ENCODE peak calls at places on chromosomes 5 and 9, in seven cellular contexts. S, R, W, J, E, Q and X are unnamed samples.

GRCh38 chr9:111037744-111038335 is 430 bp downstream of the LPAR1 start:
- DNase-seq in J (no peak), R (no peak), S (no peak), W (peak; percentile 75), Q (no peak), E (no peak), X (no peak)

GRCh38 chr5:139392678-139393496 is 2.0 kb downstream of the PROB1 start:
- DNase-seq in S (no peak), R (peak; percentile 70), Q (peak; percentile 84), J (no peak), E (peak; percentile 67), W (peak; percentile 91), X (peak; percentile 13)

GRCh38 chr9:33165263-33166151 is 1.6 kb downstream of the B4GALT1 start:
- DNase-seq in W (no peak), Q (no peak), S (no peak), E (no peak), J (no peak), R (no peak), X (no peak)

GRCh38 chr9:78958887-78959286 is 612.9 kb upstream of the TLE4 start:
- DNase-seq in J (peak; percentile 38), E (no peak), Q (no peak), W (no peak), S (no peak), R (no peak), X (no peak)

GRCh38 chr5:117623042-117623815 is 1048.6 kb upstream of the SEMA6A start:
- DNase-seq in E (no peak), Q (no peak), S (peak; percentile 57), W (no peak), R (no peak), J (peak; percentile 14), X (no peak)

GRCh38 chr5:150065346-150065745 is 21.0 kb downstream of the CSF1R start:
- DNase-seq in Q (no peak), E (no peak), W (no peak), S (no peak), J (peak; percentile 84), R (no peak), X (no peak)

GRCh38 chr5:116062352-116062751 is 22.5 kb upstream of the COMMD10 start:
- DNase-seq in W (no peak), Q (no peak), R (no peak), J (no peak), S (no peak), E (no peak), X (no peak)

GRCh38 chr5:169099801-169100734 is 200.9 kb downstream of the SLIT3 start:
- DNase-seq in R (no peak), S (no peak), Q (no peak), J (peak; percentile 35), W (no peak), E (no peak), X (no peak)

GRCh38 chr5:128213340-128213739 is 129.8 kb downstream of the SLC12A2 start:
- DNase-seq in E (no peak), S (peak; percentile 49), R (no peak), W (no peak), Q (peak; percentile 38), J (peak; percentile 62), X (no peak)

GRCh38 chr5:41587668-41588067 is 77.3 kb upstream of the PLCXD3 start:
- DNase-seq in W (no peak), S (no peak), R (no peak), J (no peak), Q (no peak), E (no peak), X (no peak)

GRCh38 chr5:173217626-173218397 is 17.2 kb downstream of the NKX2-5 start:
- DNase-seq in E (no peak), J (no peak), Q (no peak), W (no peak), S (no peak), R (no peak), X (no peak)

GRCh38 chr5:17182966-17183365 is 34.5 kb upstream of the BASP1 start:
- DNase-seq in Q (no peak), J (no peak), W (no peak), S (no peak), R (no peak), E (no peak), X (no peak)

GRCh38 chr9:12640021-12640587 is 53.1 kb upstream of the TYRP1 start:
- DNase-seq in J (peak; percentile 53), W (no peak), S (peak; percentile 81), R (no peak), Q (no peak), E (no peak), X (no peak)

GRCh38 chr9:98011122-98011521 is 28.0 kb downstream of the ANP32B start:
- DNase-seq in J (no peak), W (no peak), E (no peak), R (no peak), S (no peak), Q (no peak), X (no peak)

GRCh38 chr9:22079873-22080341 is 70.8 kb upstream of the CDKN2B start:
- DNase-seq in W (peak; percentile 17), J (no peak), S (no peak), Q (peak; percentile 15), E (no peak), R (peak; percentile 28), X (no peak)

GRCh38 chr9:33708441-33708840 is 86.9 kb upstream of the PRSS3 start:
- DNase-seq in E (no peak), J (no peak), W (no peak), Q (no peak), R (no peak), S (no peak), X (no peak)

GRCh38 chr9:94894111-94894699 is 167.7 kb downstream of the AOPEP start:
- DNase-seq in S (no peak), J (no peak), E (no peak), Q (no peak), W (no peak), R (no peak), X (no peak)

GRCh38 chr9:4787876-4788275 is 4.9 kb upstream of the RCL1 start:
- DNase-seq in J (no peak), S (no peak), E (no peak), W (no peak), Q (no peak), R (no peak), X (no peak)

GRCh38 chr9:97854696-97855485 is 1.9 kb downstream of the FOXE1 start:
- DNase-seq in S (no peak), Q (no peak), E (no peak), R (no peak), W (no peak), J (no peak), X (no peak)

GRCh38 chr5:166720026-166720425 is 1571.4 kb upstream of the WWC1 start:
- DNase-seq in S (no peak), E (no peak), J (peak; percentile 14), W (no peak), R (no peak), Q (no peak), X (no peak)

GRCh38 chr5:20369151-20369550 is 381.2 kb upstream of the CDH18 start:
- DNase-seq in R (no peak), S (no peak), Q (no peak), W (no peak), E (no peak), J (no peak), X (no peak)

GRCh38 chr5:115109840-115110239 is 59.9 kb downstream of the TRIM36 start:
- DNase-seq in S (no peak), Q (no peak), R (no peak), E (no peak), W (no peak), J (no peak), X (no peak)

GRCh38 chr9:135009711-135010362 is 77.6 kb upstream of the OLFM1 start:
- DNase-seq in S (no peak), E (no peak), J (no peak), Q (no peak), W (no peak), R (no peak), X (no peak)

GRCh38 chr5:138911441-138911840 is 36.3 kb upstream of the LRRTM2 start:
- DNase-seq in R (no peak), S (no peak), J (no peak), Q (no peak), E (no peak), W (no peak), X (no peak)

GRCh38 chr9:99387416-99387815 is 165.3 kb downstream of the SEC61B start:
- DNase-seq in E (no peak), J (no peak), Q (no peak), R (no peak), W (no peak), S (no peak), X (no peak)

GRCh38 chr9:89941875-89942274 is 337.1 kb downstream of the GADD45G start:
- DNase-seq in J (peak; percentile 97), S (peak; percentile 60), Q (no peak), W (no peak), E (no peak), R (no peak), X (peak; percentile 28)

GRCh38 chr5:66987949-66988838 is 208.4 kb downstream of the CD180 start:
- DNase-seq in Q (no peak), R (no peak), E (no peak), S (peak; percentile 22), W (peak; percentile 26), J (peak; percentile 19), X (no peak)

GRCh38 chr5:8585230-8586018 is 716.5 kb downstream of the MTRR start:
- DNase-seq in J (no peak), E (no peak), S (no peak), Q (no peak), W (no peak), R (no peak), X (no peak)